ENCODE peak calls at places on chromosomes 3 and 15, in four cellular contexts. One of them, this sample, is unnamed.

GRCh38 chr3:141881702-141882101 is 5.3 kb downstream of the ATP1B3 start:
- DNase-seq in kidney glomerular epithelial cell: no peak
- DNase-seq in NCI-H1436: no peak
- DNase-seq in germinal center: no peak
- DNase-seq in this sample: no peak

GRCh38 chr3:149377408-149378111 is at the start of gene TM4SF1:
- DNase-seq in kidney glomerular epithelial cell: peak
- DNase-seq in NCI-H1436: no peak
- DNase-seq in germinal center: no peak
- DNase-seq in this sample: peak

GRCh38 chr15:73686781-73687256 is 2.6 kb downstream of the CD276 start:
- DNase-seq in kidney glomerular epithelial cell: peak
- DNase-seq in NCI-H1436: no peak
- DNase-seq in germinal center: no peak
- DNase-seq in this sample: no peak

GRCh38 chr15:87942316-87942715 is 314.2 kb downstream of the NTRK3 start:
- DNase-seq in kidney glomerular epithelial cell: no peak
- DNase-seq in NCI-H1436: no peak
- DNase-seq in germinal center: no peak
- DNase-seq in this sample: no peak

GRCh38 chr15:78915341-78916087 is 29.3 kb downstream of the CTSH start:
- DNase-seq in kidney glomerular epithelial cell: no peak
- DNase-seq in NCI-H1436: no peak
- DNase-seq in germinal center: no peak
- DNase-seq in this sample: peak

GRCh38 chr3:89571298-89571697 is 463.9 kb downstream of the EPHA3 start:
- DNase-seq in kidney glomerular epithelial cell: no peak
- DNase-seq in NCI-H1436: no peak
- DNase-seq in germinal center: no peak
- DNase-seq in this sample: no peak

GRCh38 chr3:30586091-30586805 is 20.2 kb upstream of the TGFBR2 start:
- DNase-seq in kidney glomerular epithelial cell: no peak
- DNase-seq in NCI-H1436: no peak
- DNase-seq in germinal center: no peak
- DNase-seq in this sample: no peak

GRCh38 chr15:74373056-74373650 is 5.7 kb upstream of the CYP11A1 start:
- DNase-seq in kidney glomerular epithelial cell: no peak
- DNase-seq in NCI-H1436: no peak
- DNase-seq in germinal center: no peak
- DNase-seq in this sample: no peak

GRCh38 chr3:80232760-80233159 is 465.0 kb upstream of the ROBO1 start:
- DNase-seq in kidney glomerular epithelial cell: peak
- DNase-seq in NCI-H1436: no peak
- DNase-seq in germinal center: no peak
- DNase-seq in this sample: no peak

GRCh38 chr3:148439254-148439822 is 258.4 kb upstream of the AGTR1 start:
- DNase-seq in kidney glomerular epithelial cell: no peak
- DNase-seq in NCI-H1436: no peak
- DNase-seq in germinal center: no peak
- DNase-seq in this sample: no peak

GRCh38 chr15:49037546-49037940 is 8.7 kb downstream of the SECISBP2L start:
- DNase-seq in kidney glomerular epithelial cell: no peak
- DNase-seq in NCI-H1436: no peak
- DNase-seq in germinal center: no peak
- DNase-seq in this sample: no peak

GRCh38 chr3:193640728-193641127 is 47.7 kb downstream of the OPA1 start:
- DNase-seq in kidney glomerular epithelial cell: no peak
- DNase-seq in NCI-H1436: no peak
- DNase-seq in germinal center: no peak
- DNase-seq in this sample: no peak

GRCh38 chr15:34721802-34722795 is 32.7 kb downstream of the GJD2 start:
- DNase-seq in kidney glomerular epithelial cell: no peak
- DNase-seq in NCI-H1436: no peak
- DNase-seq in germinal center: no peak
- DNase-seq in this sample: peak

This sample was measured in uterus.